ENCODE peak calls at places on chromosomes 16 and 17, in ten cellular contexts. X, W, Y, P, T, L, R, D, Q and H are unnamed samples.

GRCh38 chr17:58991718-58992331 is 114.9 kb downstream of the TRIM37 start:
- DNase-seq in Y (no peak), Q (peak; percentile 37), L (no peak), T (no peak), W (no peak), D (peak; percentile 11), P (peak; percentile 72), R (no peak), X (no peak), H (peak; percentile 8)

GRCh38 chr16:69796285-69797118 is 34.4 kb downstream of the WWP2 start:
- DNase-seq in L (no peak), Q (peak; percentile 24), P (peak; percentile 82), X (peak; percentile 62), Y (peak; percentile 46), R (peak; percentile 42), T (peak; percentile 25), D (peak; percentile 81), W (peak; percentile 70), H (peak; percentile 84)

GRCh38 chr17:57444632-57445031 is 188.3 kb downstream of the MSI2 start:
- DNase-seq in X (no peak), R (no peak), W (no peak), D (no peak), Q (no peak), Y (no peak), P (no peak), T (no peak), L (no peak), H (no peak)

GRCh38 chr17:18860161-18860972 is 2.4 kb downstream of the PRPSAP2 start:
- DNase-seq in Y (no peak), W (peak; percentile 15), T (no peak), Q (peak; percentile 49), X (no peak), P (no peak), R (no peak), D (no peak), L (no peak), H (no peak)

GRCh38 chr17:80720624-80721577 is 176.3 kb downstream of the RPTOR start:
- DNase-seq in W (no peak), T (no peak), L (peak; percentile 45), Q (no peak), R (no peak), Y (no peak), D (peak; percentile 52), X (no peak), P (no peak), H (peak; percentile 18)

GRCh38 chr16:3012246-3012645 is 477 bp upstream of the CLDN9 start:
- DNase-seq in R (no peak), D (no peak), Y (no peak), L (no peak), Q (no peak), P (peak; percentile 61), T (no peak), W (peak; percentile 73), X (no peak), H (no peak)

GRCh38 chr16:18839555-18839954 is 38.2 kb upstream of the ARL6IP1 start:
- DNase-seq in R (no peak), W (no peak), X (no peak), Y (no peak), L (no peak), T (no peak), P (peak; percentile 41), D (no peak), Q (no peak), H (no peak)

GRCh38 chr17:72699566-72699965 is 392.9 kb downstream of the SLC39A11 start:
- DNase-seq in Q (no peak), D (peak; percentile 70), Y (no peak), T (no peak), X (no peak), W (no peak), P (no peak), R (no peak), L (no peak), H (peak; percentile 43)

GRCh38 chr17:5024604-5025003 is 10.6 kb downstream of the SLC52A1 start:
- DNase-seq in D (no peak), Y (no peak), X (no peak), L (no peak), T (no peak), R (no peak), P (no peak), W (no peak), Q (no peak), H (no peak)

GRCh38 chr17:55584055-55584685 is 72.9 kb upstream of the SMIM36 start:
- DNase-seq in Q (no peak), W (no peak), Y (no peak), T (no peak), L (no peak), R (no peak), D (peak; percentile 29), X (no peak), P (no peak), H (peak; percentile 68)

GRCh38 chr16:75288181-75288580 is 36.8 kb upstream of the BCAR1 start:
- DNase-seq in T (no peak), W (no peak), R (no peak), Q (no peak), Y (no peak), P (no peak), X (no peak), L (no peak), D (no peak), H (no peak)

GRCh38 chr17:3691539-3692166 is 4.3 kb downstream of the P2RX5 start:
- DNase-seq in X (no peak), Y (no peak), L (no peak), T (no peak), D (no peak), Q (no peak), W (peak; percentile 89), P (no peak), R (no peak), H (no peak)

GRCh38 chr17:3687949-3688614 is 7.9 kb downstream of the P2RX5 start:
- DNase-seq in T (no peak), X (peak; percentile 3), Y (no peak), R (no peak), Q (no peak), D (peak; percentile 8), W (peak; percentile 82), L (no peak), P (no peak), H (no peak)

GRCh38 chr17:3689262-3690093 is 6.5 kb downstream of the P2RX5 start:
- DNase-seq in D (no peak), Q (no peak), P (no peak), T (no peak), L (no peak), R (no peak), X (no peak), Y (no peak), W (peak; percentile 51), H (no peak)

GRCh38 chr17:3690094-3690715 is 5.8 kb downstream of the P2RX5 start:
- DNase-seq in T (no peak), R (no peak), Y (no peak), P (no peak), L (no peak), X (no peak), Q (no peak), D (no peak), W (peak; percentile 71), H (no peak)

GRCh38 chr17:3688852-3689261 is 7.1 kb downstream of the P2RX5 start:
- DNase-seq in R (no peak), X (peak; percentile 2), P (no peak), Q (no peak), L (no peak), D (no peak), Y (no peak), T (no peak), W (peak; percentile 54), H (no peak)
- H3K4me3 ChIP-seq in R (no peak overlapping the region), X (no peak overlapping the region), P (no peak overlapping the region), Q (no peak overlapping the region), L (no peak overlapping the region), D (no peak overlapping the region), Y (no peak overlapping the region), T (no peak overlapping the region), W (no peak overlapping the region), H (no peak overlapping the region)

GRCh38 chr17:79438045-79438444 is 172.8 kb downstream of the RBFOX3 start:
- DNase-seq in Y (no peak), R (no peak), Q (no peak), T (no peak), L (no peak), D (no peak), X (no peak), W (peak; percentile 73), P (no peak), H (no peak)
- TF ChIP-seq CTCF in Y (no peak), R (no peak), Q (no peak), T (no peak), L (no peak), D (no peak), X (no peak), W (peak; percentile 59), P (no peak), H (no peak)

GRCh38 chr17:14522795-14523387 is 222.0 kb downstream of the HS3ST3B1 start:
- DNase-seq in W (peak; percentile 63), Q (no peak), D (no peak), R (no peak), X (no peak), L (no peak), T (no peak), P (no peak), Y (no peak), H (no peak)

DNA sequence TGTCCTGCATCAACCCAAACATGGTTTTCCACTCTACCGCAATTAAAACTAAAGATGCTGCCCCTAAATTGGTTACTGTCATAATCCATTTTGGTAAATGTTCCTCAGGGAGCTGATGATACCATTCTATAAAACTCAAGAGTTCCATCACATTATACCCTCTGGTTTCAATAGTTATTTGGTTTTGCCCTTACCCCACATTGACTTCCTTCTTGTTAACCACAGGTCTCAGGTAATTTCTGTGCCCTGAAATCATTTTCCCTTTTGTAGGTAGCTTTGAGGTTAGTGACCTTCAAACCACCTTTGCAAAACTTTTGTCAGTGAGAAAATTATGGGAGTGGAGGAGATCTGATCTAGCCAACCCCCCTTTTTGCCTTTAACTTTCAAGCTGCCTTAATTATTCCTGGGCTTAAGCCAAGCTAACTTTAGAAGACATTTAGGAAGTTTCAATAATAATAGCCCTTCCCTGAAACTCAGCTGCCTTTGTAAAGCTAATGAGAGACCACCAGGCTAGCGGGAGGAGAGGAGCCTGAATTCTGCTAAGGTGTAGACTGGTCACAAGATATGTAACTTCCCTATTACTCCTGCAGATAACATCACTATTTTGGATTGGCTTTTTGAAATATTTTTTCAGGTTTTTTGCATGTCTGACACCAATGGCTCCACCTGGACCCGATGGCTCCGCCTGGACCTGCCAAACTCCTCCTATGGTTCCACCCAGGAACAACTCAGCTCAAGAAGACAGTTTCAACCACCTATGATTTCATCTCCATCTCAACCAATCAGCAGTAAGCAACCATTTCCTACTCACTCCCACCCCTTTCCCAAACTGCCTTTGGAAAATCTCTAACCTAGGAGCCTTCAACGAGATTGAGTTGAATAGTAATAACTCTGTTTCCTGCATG is 224.9 kb downstream of the HS3ST3B1 start:
- DNase-seq in Y (no peak), R (no peak), W (peak; percentile 77), X (no peak), Q (no peak), L (no peak), P (no peak), D (no peak), T (no peak), H (no peak)
- H3K4me3 ChIP-seq in Y (no peak overlapping the region), R (no peak overlapping the region), W (no peak overlapping the region), X (no peak overlapping the region), Q (no peak overlapping the region), L (no peak overlapping the region), P (no peak overlapping the region), D (no peak overlapping the region), T (no peak overlapping the region), H (no peak overlapping the region)

DNA sequence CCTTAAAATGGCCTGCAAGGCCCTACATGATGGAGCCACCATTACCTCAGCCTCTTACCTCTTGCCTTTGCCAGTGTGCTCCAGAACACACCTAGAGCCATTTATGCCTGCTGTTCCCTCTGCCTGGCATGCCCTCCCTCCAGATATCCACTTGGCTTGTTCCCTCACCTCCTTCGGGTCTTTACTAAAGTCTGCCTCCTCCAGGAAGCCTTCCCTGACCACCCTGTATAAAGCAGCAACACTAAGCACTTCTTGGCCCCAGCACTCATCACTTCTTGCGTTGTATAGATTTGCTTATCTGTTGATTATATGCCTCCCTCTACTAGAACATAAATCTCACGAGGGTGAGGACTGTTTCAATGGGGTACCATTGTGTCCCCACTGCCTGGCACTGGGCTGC is 25.3 kb downstream of the ANKRD40 start:
- DNase-seq in W (no peak), L (no peak), D (no peak), R (no peak), T (no peak), Y (no peak), Q (no peak), X (no peak), P (no peak), H (no peak)
- TF ChIP-seq CTCF in W (no peak), L (no peak), D (no peak), R (no peak), T (no peak), Y (no peak), Q (no peak), X (no peak), P (no peak), H (no peak)